ENCODE peak calls at places on chromosomes 3 and 15, in ten cellular contexts. C is amniotic stem cell, X is HEK293T, D is GM13977, I is iPS-NIHi11, L is A673, W is T1000, H is COR-L47, V is ovary, K is ELR. S is an unnamed sample.

GRCh38 chr3:183148056-183148455 is 14.5 kb downstream of the LAMP3 start:
- DNase-seq in V (no peak), C (no peak), W (no peak), X (no peak), I (no peak), D (no peak), L (no peak), K (peak; percentile 66), H (no peak), S (no peak)

GRCh38 chr3:54900954-54901591 is 26.8 kb downstream of the LRTM1 start:
- DNase-seq in W (no peak), I (no peak), X (no peak), D (no peak), H (no peak), C (no peak), V (no peak), K (no peak), L (no peak), S (no peak)

GRCh38 chr3:66133050-66133757 is 87.6 kb upstream of the SLC25A26 start:
- DNase-seq in V (no peak), L (no peak), K (peak; percentile 88), I (no peak), D (no peak), H (no peak), W (no peak), X (no peak), C (peak; percentile 26), S (no peak)

GRCh38 chr15:88658972-88659931 is 20.4 kb downstream of the ISG20 start:
- DNase-seq in H (no peak), W (no peak), I (no peak), V (no peak), X (no peak), C (peak; percentile 31), K (peak; percentile 48), L (no peak), D (no peak), S (no peak)

GRCh38 chr3:18153571-18154173 is 271.5 kb downstream of the SATB1 start:
- DNase-seq in K (peak; percentile 88), D (no peak), H (no peak), V (no peak), W (no peak), X (no peak), C (peak; percentile 7), I (no peak), L (no peak), S (no peak)

GRCh38 chr3:188914556-188914955 is 257.2 kb upstream of the TPRG1 start:
- DNase-seq in C (no peak), D (no peak), I (no peak), W (no peak), L (peak; percentile 71), K (peak; percentile 38), H (no peak), V (no peak), X (no peak), S (no peak)

GRCh38 chr3:72633534-72633933 is 214.7 kb downstream of the SHQ1 start:
- DNase-seq in X (no peak), L (no peak), W (no peak), V (no peak), K (peak; percentile 26), I (no peak), D (no peak), C (no peak), H (no peak), S (no peak)

GRCh38 chr3:122754867-122755835 is 38.5 kb downstream of the HSPBAP1 start:
- DNase-seq in K (peak; percentile 63), X (peak; percentile 64), V (no peak), H (no peak), D (peak; percentile 55), W (no peak), L (peak; percentile 58), I (peak; percentile 79), C (no peak), S (no peak)

GRCh38 chr15:60362318-60363023 is 35.3 kb downstream of the ANXA2 start:
- DNase-seq in K (peak; percentile 95), L (no peak), C (peak; percentile 62), H (no peak), V (no peak), I (no peak), W (no peak), D (no peak), X (no peak), S (no peak)

GRCh38 chr3:56612146-56612545 is 55.2 kb downstream of the CCDC66 start:
- DNase-seq in V (no peak), D (no peak), L (no peak), I (no peak), C (no peak), K (no peak), W (no peak), H (no peak), X (no peak), S (no peak)

GRCh38 chr3:52171577-52172261 is 17.5 kb upstream of the POC1A start:
- DNase-seq in L (no peak), K (peak; percentile 78), X (no peak), H (no peak), W (peak; percentile 40), V (no peak), C (no peak), I (no peak), D (no peak), S (no peak)